ENCODE peak calls at places on chromosomes 5 and 9, in seven cellular contexts. L is frontal cortex, J is brain pericyte, D is pulmonary artery endothelial cell, H is M059J, N is left colon, P is suprapubic skin. Z is an unnamed sample.

GRCh38 chr5:81184749-81185110 is 48.4 kb upstream of the CKMT2 start:
- DNase-seq in L (no peak), J (no peak), D (no peak), H (no peak), N (no peak), P (no peak), Z (no peak)

GRCh38 chr5:30099634-30100033 is 1093.9 kb upstream of the CDH6 start:
- DNase-seq in L (no peak), J (peak), D (no peak), H (peak), N (no peak), P (no peak), Z (no peak)

GRCh38 chr5:149932445-149933350 is 11.9 kb downstream of the PDE6A start:
- DNase-seq in L (no peak), J (no peak), D (no peak), H (peak), N (no peak), P (no peak), Z (no peak)

GRCh38 chr5:141841781-141842180 is 36.4 kb downstream of the PCDH1 start:
- DNase-seq in L (no peak), J (no peak), D (no peak), H (no peak), N (peak), P (no peak), Z (no peak)

GRCh38 chr9:71209890-71210289 is 88.5 kb upstream of the TRPM3 start:
- DNase-seq in L (no peak), J (no peak), D (no peak), H (no peak), N (no peak), P (no peak), Z (no peak)

GRCh38 chr9:75482566-75482965 is 394.3 kb downstream of the OSTF1 start:
- DNase-seq in L (no peak), J (no peak), D (no peak), H (no peak), N (no peak), P (no peak), Z (no peak)

GRCh38 chr5:55993013-55993412 is 1.8 kb downstream of the IL6ST start:
- DNase-seq in L (no peak), J (no peak), D (no peak), H (peak), N (no peak), P (no peak), Z (no peak)

GRCh38 chr5:15993934-15994333 is 185.7 kb downstream of the MARCHF11 start:
- DNase-seq in L (no peak), J (no peak), D (no peak), H (no peak), N (no peak), P (no peak), Z (no peak)

GRCh38 chr5:170554566-170555267 is 50.9 kb downstream of the KCNIP1 start:
- DNase-seq in L (no peak), J (no peak), D (no peak), H (peak), N (no peak), P (no peak), Z (no peak)

GRCh38 chr9:107548298-107549142 is 59.0 kb upstream of the KLF4 start:
- DNase-seq in L (no peak), J (peak), D (peak), H (peak), N (no peak), P (no peak), Z (no peak)

GRCh38 chr5:173715607-173716006 is 99.2 kb upstream of the BOD1 start:
- DNase-seq in L (no peak), J (no peak), D (no peak), H (no peak), N (no peak), P (no peak), Z (no peak)

GRCh38 chr9:88364706-88365105 is 23.5 kb upstream of the SPIN1 start:
- DNase-seq in L (no peak), J (no peak), D (no peak), H (no peak), N (no peak), P (no peak), Z (no peak)

GRCh38 chr9:13716620-13717019 is 437.1 kb upstream of the MPDZ start:
- DNase-seq in L (no peak), J (no peak), D (no peak), H (no peak), N (no peak), P (no peak), Z (no peak)

GRCh38 chr5:37893414-37894134 is 53.7 kb upstream of the GDNF start:
- DNase-seq in L (no peak), J (no peak), D (no peak), H (no peak), N (no peak), P (no peak), Z (no peak)

GRCh38 chr9:99752710-99753109 is 69.0 kb upstream of the NR4A3 start:
- DNase-seq in L (no peak), J (no peak), D (no peak), H (peak), N (no peak), P (no peak), Z (no peak)

GRCh38 chr5:68534131-68534940 is 318.8 kb downstream of the PIK3R1 start:
- DNase-seq in L (no peak), J (no peak), D (no peak), H (peak), N (peak), P (no peak), Z (no peak)

GRCh38 chr5:144166696-144167095 is 3.8 kb downstream of the YIPF5 start:
- DNase-seq in L (no peak), J (no peak), D (no peak), H (no peak), N (no peak), P (no peak), Z (no peak)

GRCh38 chr9:72996106-72996505 is 43.3 kb upstream of the ALDH1A1 start:
- DNase-seq in L (no peak), J (no peak), D (peak), H (peak), N (no peak), P (no peak), Z (no peak)

GRCh38 chr9:136863623-136864273 is 2.4 kb downstream of the EDF1 start:
- DNase-seq in L (no peak), J (no peak), D (no peak), H (no peak), N (no peak), P (no peak), Z (no peak)

GRCh38 chr5:54540286-54540685 is 22.7 kb downstream of the SNX18 start:
- DNase-seq in L (no peak), J (no peak), D (no peak), H (no peak), N (no peak), P (no peak), Z (no peak)

GRCh38 chr9:131727795-131728545 is 11.9 kb downstream of the RAPGEF1 start:
- DNase-seq in L (no peak), J (no peak), D (no peak), H (peak), N (no peak), P (no peak), Z (no peak)

GRCh38 chr5:176541338-176542134 is 4.3 kb upstream of the RNF44 start:
- DNase-seq in L (no peak), J (no peak), D (no peak), H (no peak), N (peak), P (no peak), Z (no peak)

GRCh38 chr5:157548513-157549282 is 26.9 kb downstream of the ADAM19 start:
- DNase-seq in L (no peak), J (no peak), D (no peak), H (peak), N (no peak), P (no peak), Z (no peak)

GRCh38 chr9:3419892-3420291 is 105.9 kb downstream of the RFX3 start:
- DNase-seq in L (no peak), J (no peak), D (no peak), H (no peak), N (no peak), P (no peak), Z (no peak)

GRCh38 chr5:170590537-170590936 is 86.7 kb downstream of the KCNIP1 start:
- DNase-seq in L (no peak), J (no peak), D (no peak), H (no peak), N (no peak), P (no peak), Z (no peak)

GRCh38 chr5:172444110-172444510 is 10.2 kb downstream of the SH3PXD2B start:
- DNase-seq in L (no peak), J (no peak), D (no peak), H (peak), N (no peak), P (peak), Z (no peak)

GRCh38 chr9:20319641-20320337 is 302.5 kb downstream of the MLLT3 start:
- DNase-seq in L (no peak), J (no peak), D (no peak), H (peak), N (no peak), P (no peak), Z (no peak)

GRCh38 chr5:123778641-123779040 is 266.7 kb downstream of the CSNK1G3 start:
- DNase-seq in L (no peak), J (no peak), D (no peak), H (no peak), N (no peak), P (no peak), Z (no peak)

GRCh38 chr5:149455889-149456409 is 76.9 kb upstream of the IL17B start:
- DNase-seq in L (no peak), J (no peak), D (no peak), H (peak), N (no peak), P (no peak), Z (no peak)

GRCh38 chr5:39670391-39670790 is 245.6 kb upstream of the DAB2 start:
- DNase-seq in L (no peak), J (no peak), D (no peak), H (no peak), N (no peak), P (no peak), Z (no peak)

GRCh38 chr9:128825923-128826702 is 3.5 kb downstream of the SPOUT1 start:
- DNase-seq in L (no peak), J (no peak), D (no peak), H (no peak), N (no peak), P (no peak), Z (no peak)

GRCh38 chr5:142667808-142668207 is 18.1 kb downstream of the FGF1 start:
- DNase-seq in L (no peak), J (no peak), D (no peak), H (no peak), N (no peak), P (no peak), Z (no peak)

GRCh38 chr9:137393176-137394150 is 29.5 kb downstream of the EXD3 start:
- DNase-seq in L (no peak), J (no peak), D (no peak), H (no peak), N (no peak), P (no peak), Z (no peak)

Z was measured in progenitor cell of endocrine pancreas.